ENCODE peak calls at places on chromosomes 13 and 19, in nine cellular contexts. Q is pancreas; V is PC-3; K is PC-9; M is heart right ventricle; N is CD8-positive, alpha-beta T cell; F is transverse colon; Y is uterus; T is ovary. W is an unnamed sample. For H3K4me1 and H3K9me3, the result is how much of the 10 kb centered on the place peaks cover.

GRCh38 chr13:98493035-98493401 is 83.9 kb downstream of the STK24 start:
- DNase-seq in Q (no peak), V (no peak), K (no peak), M (no peak), N (no peak), F (no peak), Y (no peak), T (no peak), W (no peak)

GRCh38 chr19:54345938-54346386 is 7.0 kb upstream of the LILRA4 start:
- DNase-seq in Q (no peak), V (no peak), K (no peak), M (no peak), N (no peak), F (peak), Y (no peak), T (no peak), W (no peak)

GRCh38 chr19:46603752-46604241 is 2.7 kb downstream of the CALM3 start:
- DNase-seq in Q (no peak), V (no peak), K (no peak), M (no peak), N (no peak), F (no peak), Y (no peak), T (no peak), W (no peak)

GRCh38 chr13:102136735-102137296 is 265.0 kb downstream of the FGF14 start:
- DNase-seq in Q (no peak), V (no peak), K (no peak), M (no peak), N (no peak), F (no peak), Y (no peak), T (no peak), W (no peak)

GRCh38 chr13:57123660-57124059 is 17.1 kb upstream of the PRR20A start:
- DNase-seq in Q (no peak), V (no peak), K (no peak), M (no peak), N (no peak), F (no peak), Y (no peak), T (peak), W (no peak)

GRCh38 chr13:20320885-20321284 is 88.8 kb upstream of the GJB6 start:
- DNase-seq in Q (no peak), V (no peak), K (no peak), M (no peak), N (no peak), F (no peak), Y (no peak), T (no peak), W (no peak)

GRCh38 chr19:49567722-49568454 is 12.5 kb downstream of the NOSIP start:
- DNase-seq in Q (no peak), V (peak), K (no peak), M (no peak), N (peak), F (peak), Y (no peak), T (no peak), W (no peak)

GRCh38 chr19:18589380-18590272 is 1.0 kb downstream of the REX1BD start:
- DNase-seq in Q (peak), V (peak), K (peak), M (peak), N (peak), F (peak), Y (peak), T (peak), W (peak)

GRCh38 chr19:38381138-38381537 is 6.7 kb downstream of the GGN start:
- DNase-seq in Q (no peak), V (no peak), K (no peak), M (no peak), N (no peak), F (no peak), Y (no peak), T (no peak), W (no peak)

GRCh38 chr19:48553676-48554384 is 1.9 kb downstream of the SULT2B1 start:
- DNase-seq in Q (peak), V (peak), K (peak), M (peak), N (no peak), F (peak), Y (peak), T (no peak), W (peak)

GRCh38 chr13:97259787-97260641 is 37.9 kb downstream of the MBNL2 start:
- DNase-seq in Q (no peak), V (peak), K (peak), M (no peak), N (no peak), F (no peak), Y (no peak), T (no peak), W (no peak)

DNA sequence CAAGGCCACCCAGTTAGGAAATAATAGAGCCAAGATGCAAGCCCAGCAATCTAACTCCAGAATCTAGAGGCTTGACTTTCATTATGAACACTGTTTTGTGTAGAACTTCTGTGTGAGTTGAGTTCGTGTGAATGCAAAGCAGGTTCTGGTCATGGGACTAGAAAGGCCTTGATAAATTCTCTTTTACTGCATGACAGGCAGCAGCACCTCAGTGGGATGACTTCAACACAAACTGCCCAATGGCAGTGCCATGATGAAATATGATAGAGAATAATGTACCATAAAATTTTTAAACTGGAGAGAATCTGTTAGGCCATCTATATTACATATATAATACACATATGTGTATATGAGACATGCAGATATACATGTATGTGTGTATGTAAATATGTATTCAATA is 214.5 kb downstream of the KLF5 start:
- DNase-seq in Q (no peak), V (no peak), K (no peak), M (no peak), N (no peak), F (no peak), Y (no peak), T (no peak), W (no peak)
- TF ChIP-seq CTCF in Q (no peak), V (no peak), K (no peak), M (no peak), N (no peak), F (no peak), Y (no peak), T (no peak), W (no peak)

GRCh38 chr19:16320987-16321386 is 3.6 kb upstream of the KLF2 start:
- DNase-seq in Q (no peak), V (peak), K (no peak), M (no peak), N (no peak), F (no peak), Y (no peak), T (no peak), W (no peak)

GRCh38 chr19:16319466-16319865 is 5.2 kb upstream of the KLF2 start:
- DNase-seq in Q (no peak), V (no peak), K (no peak), M (no peak), N (peak), F (no peak), Y (no peak), T (no peak), W (no peak)

GRCh38 chr19:16316506-16316882 is 8.1 kb upstream of the KLF2 start:
- DNase-seq in Q (no peak), V (no peak), K (no peak), M (no peak), N (no peak), F (no peak), Y (no peak), T (no peak), W (no peak)

GRCh38 chr19:16315825-16316505 is 8.7 kb upstream of the KLF2 start:
- DNase-seq in Q (no peak), V (peak), K (no peak), M (peak), N (no peak), F (peak), Y (peak), T (peak), W (peak)
- H3K4me1 ChIP-seq in Q (under half), V (under half), K (under half), M (half or more), N (under half), F (under half), Y (under half), T (under half), W (under half)

GRCh38 chr19:56577719-56578602 is 10.7 kb downstream of the ZNF470 start:
- DNase-seq in Q (no peak), V (no peak), K (no peak), M (no peak), N (no peak), F (no peak), Y (no peak), T (no peak), W (no peak)
- H3K9me3 ChIP-seq in Q (under half), V (half or more), K (half or more), M (half or more), N (half or more), F (half or more), Y (half or more), T (under half), W (half or more)

GRCh38 chr19:13036366-13036976 is 41.2 kb downstream of the NFIX start:
- DNase-seq in Q (no peak), V (peak), K (peak), M (no peak), N (no peak), F (peak), Y (no peak), T (no peak), W (peak)
- TF ChIP-seq CTCF in Q (no peak), V (peak), K (peak), M (no peak), N (no peak), F (peak), Y (no peak), T (no peak), W (no peak)

GRCh38 chr19:16385821-16386220 is 61.2 kb downstream of the KLF2 start:
- DNase-seq in Q (no peak), V (no peak), K (no peak), M (no peak), N (no peak), F (no peak), Y (no peak), T (no peak), W (no peak)
- H3K4me1 ChIP-seq in Q (under half), V (under half), K (under half), M (half or more), N (under half), F (under half), Y (under half), T (under half), W (under half)

DNA sequence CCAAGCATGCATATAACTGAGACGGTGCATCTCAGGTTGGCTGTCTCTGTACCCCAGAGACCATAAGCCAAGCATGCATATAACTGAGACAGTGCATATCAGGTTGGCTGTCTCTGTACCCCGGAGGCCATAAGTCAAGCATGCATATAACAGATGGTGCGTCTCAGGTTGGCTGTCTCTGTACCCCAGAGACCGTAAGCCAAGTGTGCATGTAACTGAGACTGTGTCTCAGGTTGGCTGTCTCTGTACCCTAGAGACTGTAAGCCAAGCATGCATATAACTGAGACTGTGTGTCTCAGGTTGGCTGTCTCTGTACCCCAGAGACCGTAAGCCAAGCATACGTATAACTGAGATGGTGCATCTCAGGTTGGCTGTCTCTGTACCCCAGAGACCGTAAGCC is 30.8 kb downstream of the NLRP4 start:
- DNase-seq in Q (no peak), V (no peak), K (no peak), M (no peak), N (no peak), F (no peak), Y (no peak), T (no peak), W (no peak)
- H3K9me3 ChIP-seq in Q (under half), V (under half), K (under half), M (under half), N (under half), F (under half), Y (under half), T (under half), W (half or more)

DNA sequence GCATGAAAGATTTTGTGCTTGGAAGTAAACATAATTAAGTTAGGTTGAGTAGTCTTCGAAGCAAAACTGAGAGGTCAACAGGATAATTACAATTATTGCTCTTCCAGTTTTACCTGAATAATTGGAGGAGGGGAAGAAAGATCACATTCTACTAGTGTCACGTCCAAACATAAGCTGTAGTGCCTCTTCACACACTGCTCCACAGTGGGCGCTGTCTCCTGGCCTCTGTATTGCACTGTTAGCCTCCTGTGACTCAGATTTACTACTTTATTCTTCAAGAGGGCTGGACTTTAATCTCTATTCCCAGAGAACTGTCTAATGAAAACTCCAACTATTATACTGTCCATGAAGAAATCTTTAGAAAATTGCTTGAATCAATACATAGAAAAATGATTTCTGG is 62.9 kb downstream of the TRPC4 start:
- DNase-seq in Q (no peak), V (peak), K (no peak), M (no peak), N (no peak), F (no peak), Y (no peak), T (no peak), W (peak)
- TF ChIP-seq CTCF in Q (no peak), V (peak), K (no peak), M (no peak), N (no peak), F (no peak), Y (no peak), T (no peak), W (no peak)

DNA sequence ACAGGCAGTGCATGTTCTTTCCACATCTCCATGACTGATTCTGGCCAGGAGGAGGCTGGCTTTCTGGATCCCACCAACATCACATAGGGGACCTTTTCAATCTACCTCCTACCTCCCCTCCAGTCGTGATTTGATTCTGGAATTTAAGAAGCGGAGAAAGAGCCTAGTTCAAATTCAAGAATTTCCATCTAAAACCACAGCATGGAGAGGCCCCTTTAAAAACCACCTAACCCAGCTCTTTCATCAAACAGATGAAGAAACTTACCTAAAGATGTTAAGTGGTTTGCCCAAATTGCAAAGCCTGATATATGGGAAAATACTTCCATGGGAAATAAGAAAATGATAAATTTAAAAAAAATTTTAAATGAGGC is 45.6 kb downstream of the RFX2 start:
- DNase-seq in Q (no peak), V (no peak), K (no peak), M (no peak), N (no peak), F (no peak), Y (no peak), T (no peak), W (no peak)
- H3K4me1 ChIP-seq in Q (under half), V (half or more), K (half or more), M (half or more), N (under half), F (half or more), Y (under half), T (under half), W (half or more)

W was measured in mammary epithelial cell.